ENCODE peak calls at places on chromosomes 16 and 17, in five cellular contexts. One of them, this sample, is unnamed.

GRCh38 chr17:31677681-31678080 is 181.4 kb downstream of the COPRS start:
- DNase-seq in HCT116: no peak
- DNase-seq in lung: no peak
- DNase-seq in colonic mucosa: no peak
- DNase-seq in fibroblast of lung: no peak
- DNase-seq in this sample: no peak

GRCh38 chr17:39782481-39782880 is 44.7 kb downstream of the GRB7 start:
- DNase-seq in HCT116: no peak
- DNase-seq in lung: peak; percentile 43
- DNase-seq in colonic mucosa: no peak
- DNase-seq in fibroblast of lung: peak; percentile 64
- DNase-seq in this sample: no peak

GRCh38 chr16:27154573-27155521 is 48.5 kb upstream of the KDM8 start:
- DNase-seq in HCT116: peak; percentile 56
- DNase-seq in lung: peak; percentile 59
- DNase-seq in colonic mucosa: peak; percentile 74
- DNase-seq in fibroblast of lung: peak; percentile 6
- DNase-seq in this sample: peak; percentile 73

GRCh38 chr16:75947626-75948239 is 221.4 kb upstream of the CPHXL start:
- DNase-seq in HCT116: no peak
- DNase-seq in lung: no peak
- DNase-seq in colonic mucosa: no peak
- DNase-seq in fibroblast of lung: no peak
- DNase-seq in this sample: no peak

GRCh38 chr16:30121741-30122620 is 1.0 kb downstream of the MAPK3 start:
- DNase-seq in HCT116: no peak
- DNase-seq in lung: peak; percentile 44
- DNase-seq in colonic mucosa: peak; percentile 73
- DNase-seq in fibroblast of lung: no peak
- DNase-seq in this sample: peak; percentile 70

GRCh38 chr17:41521574-41522261 is 3.0 kb upstream of the KRT15 start:
- DNase-seq in HCT116: peak; percentile 97
- DNase-seq in lung: peak; percentile 89
- DNase-seq in colonic mucosa: peak; percentile 87
- DNase-seq in fibroblast of lung: peak; percentile 92
- DNase-seq in this sample: peak; percentile 88

GRCh38 chr16:82050506-82050905 is 15.5 kb downstream of the HSD17B2 start:
- DNase-seq in HCT116: no peak
- DNase-seq in lung: no peak
- DNase-seq in colonic mucosa: no peak
- DNase-seq in fibroblast of lung: no peak
- DNase-seq in this sample: no peak

GRCh38 chr16:74455619-74456289 is 34.5 kb upstream of the CLEC18B start:
- DNase-seq in HCT116: no peak
- DNase-seq in lung: no peak
- DNase-seq in colonic mucosa: no peak
- DNase-seq in fibroblast of lung: peak; percentile 90
- DNase-seq in this sample: no peak

GRCh38 chr16:162271-162991 is 3.3 kb upstream of the HBM start:
- DNase-seq in HCT116: no peak
- DNase-seq in lung: no peak
- DNase-seq in colonic mucosa: no peak
- DNase-seq in fibroblast of lung: no peak
- DNase-seq in this sample: no peak

GRCh38 chr17:47057831-47058230 is 78.8 kb upstream of the RPRML start:
- DNase-seq in HCT116: no peak
- DNase-seq in lung: no peak
- DNase-seq in colonic mucosa: no peak
- DNase-seq in fibroblast of lung: no peak
- DNase-seq in this sample: no peak

GRCh38 chr16:31880322-31880979 is 6.8 kb downstream of the ZNF267 start:
- DNase-seq in HCT116: no peak
- DNase-seq in lung: no peak
- DNase-seq in colonic mucosa: no peak
- DNase-seq in fibroblast of lung: peak; percentile 88
- DNase-seq in this sample: no peak

GRCh38 chr16:28596115-28596630 is 677 bp downstream of the SULT1A2 start:
- DNase-seq in HCT116: no peak
- DNase-seq in lung: no peak
- DNase-seq in colonic mucosa: no peak
- DNase-seq in fibroblast of lung: no peak
- DNase-seq in this sample: no peak

GRCh38 chr17:61294286-61294685 is 105.4 kb upstream of the TBX2 start:
- DNase-seq in HCT116: no peak
- DNase-seq in lung: no peak
- DNase-seq in colonic mucosa: no peak
- DNase-seq in fibroblast of lung: peak; percentile 34
- DNase-seq in this sample: no peak

GRCh38 chr17:66584927-66585326 is 250.0 kb upstream of the CACNG5 start:
- DNase-seq in HCT116: no peak
- DNase-seq in lung: no peak
- DNase-seq in colonic mucosa: no peak
- DNase-seq in fibroblast of lung: no peak
- DNase-seq in this sample: no peak

GRCh38 chr16:10501016-10501607 is 79.3 kb downstream of the EMP2 start:
- DNase-seq in HCT116: no peak
- DNase-seq in lung: no peak
- DNase-seq in colonic mucosa: no peak
- DNase-seq in fibroblast of lung: no peak
- DNase-seq in this sample: no peak

GRCh38 chr16:75471723-75472634 is 7.5 kb upstream of the TMEM170A start:
- DNase-seq in HCT116: no peak
- DNase-seq in lung: no peak
- DNase-seq in colonic mucosa: peak; percentile 68
- DNase-seq in fibroblast of lung: peak; percentile 44
- DNase-seq in this sample: peak; percentile 73

GRCh38 chr17:72560303-72561247 is 439.8 kb downstream of the SOX9 start:
- DNase-seq in HCT116: peak; percentile 61
- DNase-seq in lung: peak; percentile 58
- DNase-seq in colonic mucosa: peak; percentile 86
- DNase-seq in fibroblast of lung: peak; percentile 43
- DNase-seq in this sample: peak; percentile 80

GRCh38 chr17:45261577-45262515 is at the start of gene SPATA32:
- DNase-seq in HCT116: no peak
- DNase-seq in lung: no peak
- DNase-seq in colonic mucosa: peak; percentile 74
- DNase-seq in fibroblast of lung: peak; percentile 19
- DNase-seq in this sample: peak; percentile 80

GRCh38 chr16:1900452-1900774 is 17.8 kb downstream of the HS3ST6 start:
- DNase-seq in HCT116: no peak
- DNase-seq in lung: no peak
- DNase-seq in colonic mucosa: no peak
- DNase-seq in fibroblast of lung: no peak
- DNase-seq in this sample: no peak

GRCh38 chr16:16108759-16109158 is 114.5 kb downstream of the ABCC6 start:
- DNase-seq in HCT116: no peak
- DNase-seq in lung: no peak
- DNase-seq in colonic mucosa: no peak
- DNase-seq in fibroblast of lung: peak; percentile 21
- DNase-seq in this sample: no peak

GRCh38 chr17:51630101-51630671 is 369.8 kb downstream of the UTP18 start:
- DNase-seq in HCT116: no peak
- DNase-seq in lung: no peak
- DNase-seq in colonic mucosa: no peak
- DNase-seq in fibroblast of lung: no peak
- DNase-seq in this sample: no peak

GRCh38 chr16:85296859-85297698 is 184.8 kb upstream of the CIBAR2 start:
- DNase-seq in HCT116: peak; percentile 31
- DNase-seq in lung: no peak
- DNase-seq in colonic mucosa: peak; percentile 75
- DNase-seq in fibroblast of lung: no peak
- DNase-seq in this sample: no peak

GRCh38 chr16:61887903-61888302 is 148.3 kb downstream of the CDH8 start:
- DNase-seq in HCT116: no peak
- DNase-seq in lung: no peak
- DNase-seq in colonic mucosa: no peak
- DNase-seq in fibroblast of lung: peak; percentile 74
- DNase-seq in this sample: peak; percentile 4

GRCh38 chr17:62110923-62111484 is 45.9 kb upstream of the MED13 start:
- DNase-seq in HCT116: no peak
- DNase-seq in lung: no peak
- DNase-seq in colonic mucosa: peak; percentile 47
- DNase-seq in fibroblast of lung: no peak
- DNase-seq in this sample: no peak

DNA sequence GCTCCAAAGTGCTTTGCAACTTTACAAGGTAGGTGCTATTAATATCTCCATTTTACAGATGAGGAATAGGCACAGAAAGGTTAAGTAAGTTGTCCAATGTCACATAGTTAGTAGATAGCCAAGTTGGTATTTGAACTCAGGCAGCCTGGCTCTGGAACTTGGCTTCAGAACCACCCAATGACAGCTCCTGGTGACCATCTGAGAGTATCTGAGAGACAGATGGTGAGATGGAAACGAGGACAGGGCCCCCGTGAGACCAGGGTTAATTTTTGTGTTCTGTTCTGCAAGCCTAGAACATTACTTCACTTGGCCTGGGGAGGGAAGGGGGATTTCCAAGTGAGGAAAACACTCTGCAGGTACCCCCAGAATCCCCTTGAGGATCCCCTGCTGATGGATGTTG is 9.8 kb upstream of the TMEM132E start:
- DNase-seq in HCT116: no peak
- DNase-seq in lung: no peak
- DNase-seq in colonic mucosa: no peak
- DNase-seq in fibroblast of lung: no peak
- DNase-seq in this sample: no peak
- TF ChIP-seq CTCF in HCT116: no peak
- TF ChIP-seq CTCF in lung: no peak
- TF ChIP-seq CTCF in colonic mucosa: no peak
- TF ChIP-seq CTCF in fibroblast of lung: no peak
- TF ChIP-seq CTCF in this sample: no peak

GRCh38 chr16:88719933-88720296 is 13.6 kb downstream of the CTU2 start:
- DNase-seq in HCT116: no peak
- DNase-seq in lung: no peak
- DNase-seq in colonic mucosa: no peak
- DNase-seq in fibroblast of lung: no peak
- DNase-seq in this sample: no peak

GRCh38 chr16:88721815-88722755 is 15.8 kb downstream of the CTU2 start:
- DNase-seq in HCT116: no peak
- DNase-seq in lung: no peak
- DNase-seq in colonic mucosa: no peak
- DNase-seq in fibroblast of lung: no peak
- DNase-seq in this sample: no peak

GRCh38 chr16:88719267-88719932 is 13.1 kb downstream of the CTU2 start:
- DNase-seq in HCT116: no peak
- DNase-seq in lung: no peak
- DNase-seq in colonic mucosa: no peak
- DNase-seq in fibroblast of lung: no peak
- DNase-seq in this sample: no peak

GRCh38 chr16:88721236-88721635 is 14.9 kb downstream of the CTU2 start:
- DNase-seq in HCT116: no peak
- DNase-seq in lung: no peak
- DNase-seq in colonic mucosa: no peak
- DNase-seq in fibroblast of lung: no peak
- DNase-seq in this sample: no peak

GRCh38 chr16:88720396-88720970 is 14.2 kb downstream of the CTU2 start:
- DNase-seq in HCT116: no peak
- DNase-seq in lung: no peak
- DNase-seq in colonic mucosa: no peak
- DNase-seq in fibroblast of lung: no peak
- DNase-seq in this sample: no peak
- H3K36me3 ChIP-seq in HCT116: peaks cover 62% of the 10 kb centered on the region
- H3K36me3 ChIP-seq in lung: peaks cover 92% of the 10 kb centered on the region
- H3K36me3 ChIP-seq in colonic mucosa: peaks cover 31% of the 10 kb centered on the region
- H3K36me3 ChIP-seq in fibroblast of lung: peaks cover 62% of the 10 kb centered on the region
- H3K36me3 ChIP-seq in this sample: peaks cover 8% of the 10 kb centered on the region

DNA sequence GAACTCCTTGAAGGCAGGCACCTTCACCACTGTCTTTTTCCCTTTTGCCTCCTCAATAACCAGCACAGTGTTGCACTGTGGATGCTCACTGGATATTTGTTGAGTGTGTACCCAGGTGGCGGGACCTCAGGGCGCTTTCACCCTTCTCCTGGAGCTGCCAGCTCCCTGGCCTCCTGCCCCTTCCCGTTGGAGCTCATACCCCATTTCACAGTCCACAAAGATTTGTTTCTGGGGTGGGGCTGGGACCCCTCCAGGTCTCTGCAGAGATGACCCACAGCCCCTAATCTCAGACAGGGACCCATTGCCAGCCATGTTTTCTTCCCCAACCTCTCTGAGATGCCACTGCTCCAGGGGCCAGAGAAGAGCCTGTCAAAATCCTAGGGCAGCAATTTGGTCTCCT is 12.4 kb downstream of the ALOX12B start:
- DNase-seq in HCT116: no peak
- DNase-seq in lung: no peak
- DNase-seq in colonic mucosa: no peak
- DNase-seq in fibroblast of lung: no peak
- DNase-seq in this sample: no peak
- TF ChIP-seq CTCF in HCT116: no peak
- TF ChIP-seq CTCF in lung: no peak
- TF ChIP-seq CTCF in colonic mucosa: no peak
- TF ChIP-seq CTCF in fibroblast of lung: no peak
- TF ChIP-seq CTCF in this sample: no peak

GRCh38 chr17:1471931-1472727 is 16.1 kb upstream of the CRK start:
- DNase-seq in HCT116: no peak
- DNase-seq in lung: no peak
- DNase-seq in colonic mucosa: no peak
- DNase-seq in fibroblast of lung: no peak
- DNase-seq in this sample: no peak
- H3K36me3 ChIP-seq in HCT116: peaks cover 20% of the 10 kb centered on the region
- H3K36me3 ChIP-seq in lung: peaks cover 65% of the 10 kb centered on the region
- H3K36me3 ChIP-seq in colonic mucosa: peaks cover 17% of the 10 kb centered on the region
- H3K36me3 ChIP-seq in fibroblast of lung: peaks cover 45% of the 10 kb centered on the region
- H3K36me3 ChIP-seq in this sample: peaks cover 9% of the 10 kb centered on the region

GRCh38 chr16:56825821-56826220 is 39.2 kb upstream of the SLC12A3 start:
- DNase-seq in HCT116: no peak
- DNase-seq in lung: no peak
- DNase-seq in colonic mucosa: no peak
- DNase-seq in fibroblast of lung: no peak
- DNase-seq in this sample: no peak

GRCh38 chr16:56822966-56823739 is 41.9 kb upstream of the SLC12A3 start:
- DNase-seq in HCT116: no peak
- DNase-seq in lung: no peak
- DNase-seq in colonic mucosa: no peak
- DNase-seq in fibroblast of lung: no peak
- DNase-seq in this sample: no peak

GRCh38 chr16:56824804-56825203 is 40.2 kb upstream of the SLC12A3 start:
- DNase-seq in HCT116: no peak
- DNase-seq in lung: no peak
- DNase-seq in colonic mucosa: no peak
- DNase-seq in fibroblast of lung: no peak
- DNase-seq in this sample: no peak

GRCh38 chr16:56828641-56829040 is 36.4 kb upstream of the SLC12A3 start:
- DNase-seq in HCT116: no peak
- DNase-seq in lung: no peak
- DNase-seq in colonic mucosa: no peak
- DNase-seq in fibroblast of lung: peak; percentile 37
- DNase-seq in this sample: no peak

GRCh38 chr16:56824335-56824734 is 40.7 kb upstream of the SLC12A3 start:
- DNase-seq in HCT116: no peak
- DNase-seq in lung: peak; percentile 38
- DNase-seq in colonic mucosa: peak; percentile 40
- DNase-seq in fibroblast of lung: peak; percentile 18
- DNase-seq in this sample: peak; percentile 68
- TF ChIP-seq CTCF in HCT116: no peak
- TF ChIP-seq CTCF in lung: no peak
- TF ChIP-seq CTCF in colonic mucosa: peak; percentile 25
- TF ChIP-seq CTCF in fibroblast of lung: no peak
- TF ChIP-seq CTCF in this sample: no peak